ENCODE peak calls at places on chromosome 11, in five cellular contexts. H is fibroblast of lung, Z is BJ, K is lower leg skin, F is HepG2. R is an unnamed sample.
A peak's percentile ranks its signal among the peaks of the same experiment; 100 is the strongest.

GRCh38 chr11:65100674-65101350 is 4.8 kb downstream of the VPS51 start:
- DNase-seq in H (no peak), Z (no peak), K (no peak), F (no peak), R (no peak)

GRCh38 chr11:120577624-120578363 is 66.2 kb downstream of the GRIK4 start:
- DNase-seq in H (no peak), Z (no peak), K (no peak), F (no peak), R (no peak)

GRCh38 chr11:61541568-61541967 is 33.0 kb downstream of the LRRC10B start:
- DNase-seq in H (peak; percentile 55), Z (no peak), K (no peak), F (no peak), R (no peak)

GRCh38 chr11:2135018-2135569 is 4.1 kb downstream of the IGF2 start:
- DNase-seq in H (no peak), Z (no peak), K (no peak), F (no peak), R (no peak)

GRCh38 chr11:97143463-97143862 is 753.6 kb downstream of the JRKL start:
- DNase-seq in H (no peak), Z (no peak), K (no peak), F (no peak), R (no peak)

GRCh38 chr11:69403556-69404215 is 77.8 kb upstream of the LINC01488 start:
- DNase-seq in H (peak; percentile 52), Z (no peak), K (no peak), F (no peak), R (no peak)

GRCh38 chr11:68137833-68138232 is 16.6 kb upstream of the CHKA start:
- DNase-seq in H (no peak), Z (no peak), K (peak; percentile 3), F (peak; percentile 81), R (no peak)

GRCh38 chr11:2527621-2528291 is 82.9 kb downstream of the KCNQ1 start:
- DNase-seq in H (no peak), Z (no peak), K (peak; percentile 85), F (no peak), R (no peak)

GRCh38 chr11:24598636-24599035 is 101.8 kb downstream of the LUZP2 start:
- DNase-seq in H (no peak), Z (no peak), K (no peak), F (no peak), R (no peak)

GRCh38 chr11:59556115-59556882 is 45.0 kb downstream of the OR4D9 start:
- DNase-seq in H (peak; percentile 88), Z (no peak), K (no peak), F (peak; percentile 81), R (no peak)

GRCh38 chr11:124717786-124718634 is 21.7 kb upstream of the NRGN start:
- DNase-seq in H (peak; percentile 52), Z (no peak), K (no peak), F (peak; percentile 6), R (no peak)

GRCh38 chr11:2092956-2093412 is 46.2 kb downstream of the IGF2 start:
- DNase-seq in H (peak; percentile 75), Z (no peak), K (peak; percentile 93), F (no peak), R (no peak)

GRCh38 chr11:16347928-16348685 is 8.2 kb downstream of the SOX6 start:
- DNase-seq in H (peak; percentile 3), Z (no peak), K (no peak), F (no peak), R (no peak)
- TF ChIP-seq CTCF in H (no peak), Z (no peak), K (no peak), F (no peak), R (no peak)

GRCh38 chr11:92308366-92308765 is 83.7 kb downstream of the FAT3 start:
- DNase-seq in H (no peak), Z (no peak), K (no peak), F (no peak), R (no peak)
- TF ChIP-seq CTCF in H (no peak), Z (no peak), K (no peak), F (no peak), R (no peak)

GRCh38 chr11:31939004-31939403 is 127.9 kb upstream of the PAX6 start:
- DNase-seq in H (no peak), Z (no peak), K (no peak), F (no peak), R (no peak)

GRCh38 chr11:31940396-31941037 is 129.4 kb upstream of the PAX6 start:
- DNase-seq in H (peak; percentile 83), Z (no peak), K (no peak), F (no peak), R (no peak)

GRCh38 chr11:31947051-31947450 is 135.9 kb upstream of the PAX6 start:
- DNase-seq in H (no peak), Z (no peak), K (no peak), F (no peak), R (no peak)

GRCh38 chr11:31943056-31943780 is 132.1 kb upstream of the PAX6 start:
- DNase-seq in H (no peak), Z (no peak), K (no peak), F (no peak), R (no peak)
- TF ChIP-seq CTCF in H (no peak), Z (no peak), K (no peak), F (no peak), R (no peak)

GRCh38 chr11:11157201-11157600 is 195.8 kb downstream of the CSNK2A3 start:
- DNase-seq in H (no peak), Z (no peak), K (no peak), F (peak; percentile 33), R (no peak)
- TF ChIP-seq CTCF in H (peak; percentile 47), Z (peak; percentile 66), K (no peak), F (peak; percentile 55), R (no peak)